ENCODE peak calls at places on chromosomes 12 and 14, in five cellular contexts. T, C, B, F and H are unnamed samples.

GRCh38 chr14:79333198-79333546 is 878.1 kb downstream of the DIO2 start:
- DNase-seq in B (no peak), F (no peak), T (no peak), C (no peak), H (no peak)

GRCh38 chr12:128813883-128814282 is 9.9 kb downstream of the SLC15A4 start:
- DNase-seq in B (no peak), C (no peak), T (no peak), F (no peak), H (no peak)

GRCh38 chr14:81400202-81400678 is at the start of gene STON2:
- DNase-seq in T (no peak), B (no peak), C (no peak), F (peak; percentile 36), H (no peak)

GRCh38 chr14:21204167-21205025 is 48.5 kb upstream of the OR5AU1 start:
- DNase-seq in B (no peak), T (no peak), C (no peak), F (no peak), H (no peak)

GRCh38 chr14:105858676-105859025 is 332.3 kb downstream of the TMEM121 start:
- DNase-seq in C (no peak), F (no peak), T (no peak), B (no peak), H (no peak)

GRCh38 chr12:131682511-131682895 is 28.4 kb upstream of the SFSWAP start:
- DNase-seq in F (no peak), T (no peak), B (peak; percentile 62), C (no peak), H (no peak)

GRCh38 chr12:57524814-57525614 is 2.4 kb downstream of the MBD6 start:
- DNase-seq in B (no peak), C (no peak), F (peak; percentile 44), T (no peak), H (no peak)

GRCh38 chr14:75561013-75561432 is 17.4 kb upstream of the FLVCR2 start:
- DNase-seq in F (peak; percentile 81), T (peak; percentile 67), B (peak; percentile 20), C (peak; percentile 79), H (peak; percentile 86)

GRCh38 chr12:76878045-76878898 is 547 bp downstream of the CSRP2 start:
- DNase-seq in B (no peak), C (no peak), T (peak; percentile 23), F (peak; percentile 34), H (peak; percentile 77)

GRCh38 chr12:113867258-113867657 is 98.9 kb downstream of the RBM19 start:
- DNase-seq in B (no peak), F (peak; percentile 61), T (peak; percentile 13), C (no peak), H (peak; percentile 60)

GRCh38 chr14:45185110-45185814 is 49.5 kb downstream of the FANCM start:
- DNase-seq in F (no peak), B (no peak), C (no peak), T (no peak), H (no peak)

GRCh38 chr12:123614531-123614930 is 12.6 kb downstream of the DDX55 start:
- DNase-seq in T (no peak), F (no peak), C (no peak), B (no peak), H (no peak)

GRCh38 chr14:20873370-20874177 is 17.6 kb upstream of the RNASE3 start:
- DNase-seq in T (peak; percentile 41), C (peak; percentile 87), B (peak; percentile 91), F (peak; percentile 47), H (peak; percentile 23)

GRCh38 chr12:62660763-62661162 is 194.1 kb downstream of the MON2 start:
- DNase-seq in B (no peak), C (no peak), F (no peak), T (no peak), H (no peak)

GRCh38 chr12:6235499-6235898 is 35.3 kb downstream of the CD9 start:
- DNase-seq in F (no peak), B (no peak), C (no peak), T (peak; percentile 74), H (no peak)

GRCh38 chr12:109776624-109777023 is 56.6 kb downstream of the TRPV4 start:
- DNase-seq in B (no peak), C (no peak), F (no peak), T (no peak), H (no peak)

GRCh38 chr12:89384050-89384749 is 31.9 kb upstream of the DUSP6 start:
- DNase-seq in B (peak; percentile 72), F (no peak), C (peak; percentile 15), T (peak; percentile 66), H (peak; percentile 32)

GRCh38 chr12:18595406-18595805 is 142.4 kb downstream of the PLCZ1 start:
- DNase-seq in B (no peak), F (no peak), T (no peak), C (peak; percentile 5), H (no peak)

GRCh38 chr14:61837336-61838229 is 75.4 kb downstream of the SNAPC1 start:
- DNase-seq in B (peak; percentile 52), F (peak; percentile 65), C (peak; percentile 39), T (peak; percentile 62), H (peak; percentile 65)

GRCh38 chr12:132557969-132558856 is 52.2 kb downstream of the LRCOL1 start:
- DNase-seq in B (peak; percentile 95), C (no peak), F (no peak), T (peak; percentile 30), H (no peak)

GRCh38 chr14:26702721-26703250 is 105.0 kb upstream of the NOVA1 start:
- DNase-seq in T (no peak), C (no peak), B (no peak), F (no peak), H (no peak)

GRCh38 chr12:113747048-113747447 is 219.1 kb downstream of the RBM19 start:
- DNase-seq in C (no peak), T (no peak), B (no peak), F (peak; percentile 86), H (no peak)

GRCh38 chr12:13900718-13901117 is 80.7 kb downstream of the GRIN2B start:
- DNase-seq in C (no peak), B (no peak), F (no peak), T (no peak), H (no peak)

GRCh38 chr14:74853581-74853980 is 22.4 kb downstream of the PROX2 start:
- DNase-seq in T (no peak), B (no peak), C (no peak), F (no peak), H (no peak)

DNA sequence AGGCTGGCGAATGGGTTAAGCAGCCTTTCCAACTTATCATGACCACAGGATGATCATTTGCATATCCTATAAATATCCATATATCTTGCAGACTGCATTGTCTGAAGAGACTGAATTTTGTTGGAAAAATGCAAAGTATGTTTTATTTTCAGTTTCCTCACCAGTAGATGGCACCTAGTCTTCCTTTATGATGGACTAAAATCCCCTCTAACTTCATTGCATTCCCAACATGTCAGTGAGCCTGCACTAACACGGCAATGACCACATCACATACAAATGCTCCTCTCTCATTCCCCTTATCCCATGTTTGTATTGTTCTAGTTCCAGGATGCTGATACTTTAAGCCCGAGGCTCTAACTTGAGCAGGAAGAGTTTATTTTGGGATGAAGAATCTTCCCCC is 24.7 kb upstream of the MYBPC1 start:
- DNase-seq in B (no peak), T (peak; percentile 81), F (no peak), C (no peak), H (peak; percentile 4)
- TF ChIP-seq CTCF in B (no peak), T (peak; percentile 84), F (peak; percentile 43), C (no peak), H (peak; percentile 47)

DNA sequence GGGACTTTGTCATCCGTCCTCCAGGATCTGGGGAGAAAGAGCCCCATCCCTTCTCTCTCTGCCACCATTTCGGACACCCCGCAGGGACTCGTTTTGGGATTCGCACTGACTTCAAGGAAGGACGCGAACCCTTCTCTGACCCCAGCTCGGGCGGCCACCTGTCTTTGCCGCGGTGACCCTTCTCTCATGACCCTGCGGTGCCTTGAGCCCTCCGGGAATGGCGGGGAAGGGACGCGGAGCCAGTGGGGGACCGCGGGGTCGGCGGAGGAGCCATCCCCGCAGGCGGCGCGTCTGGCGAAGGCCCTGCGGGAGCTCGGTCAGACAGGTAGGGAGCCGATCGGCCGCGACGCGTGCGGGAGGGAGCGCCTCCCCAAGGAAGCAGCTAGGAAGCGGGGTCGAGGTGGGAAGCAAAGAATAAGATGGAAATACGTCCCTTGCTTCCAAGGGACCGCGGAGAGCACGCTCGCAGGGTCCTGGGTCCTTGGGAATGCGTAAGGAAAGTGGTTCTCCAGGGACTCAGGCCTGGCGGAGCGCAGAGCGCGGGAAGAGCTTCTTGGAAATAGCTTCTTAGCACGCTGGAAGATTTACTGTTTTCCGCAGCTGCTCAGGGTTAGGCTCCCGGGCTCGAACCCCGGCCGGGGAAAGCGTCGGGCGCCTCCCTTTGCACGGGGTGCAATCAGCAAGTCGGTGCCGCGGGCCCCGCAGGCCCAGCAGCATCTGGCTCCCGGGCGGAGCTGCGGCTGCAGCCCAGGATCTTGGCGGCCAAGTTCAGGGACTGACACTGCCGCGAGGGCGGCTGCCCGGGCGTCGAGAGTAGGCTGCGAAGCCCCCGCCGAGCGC is 457 bp downstream of the SOCS2 start:
- DNase-seq in F (peak; percentile 23), B (no peak), T (no peak), C (no peak), H (peak; percentile 32)
- TF ChIP-seq GABPA in F (no peak), B (no peak), T (no peak), C (no peak), H (no peak)

DNA sequence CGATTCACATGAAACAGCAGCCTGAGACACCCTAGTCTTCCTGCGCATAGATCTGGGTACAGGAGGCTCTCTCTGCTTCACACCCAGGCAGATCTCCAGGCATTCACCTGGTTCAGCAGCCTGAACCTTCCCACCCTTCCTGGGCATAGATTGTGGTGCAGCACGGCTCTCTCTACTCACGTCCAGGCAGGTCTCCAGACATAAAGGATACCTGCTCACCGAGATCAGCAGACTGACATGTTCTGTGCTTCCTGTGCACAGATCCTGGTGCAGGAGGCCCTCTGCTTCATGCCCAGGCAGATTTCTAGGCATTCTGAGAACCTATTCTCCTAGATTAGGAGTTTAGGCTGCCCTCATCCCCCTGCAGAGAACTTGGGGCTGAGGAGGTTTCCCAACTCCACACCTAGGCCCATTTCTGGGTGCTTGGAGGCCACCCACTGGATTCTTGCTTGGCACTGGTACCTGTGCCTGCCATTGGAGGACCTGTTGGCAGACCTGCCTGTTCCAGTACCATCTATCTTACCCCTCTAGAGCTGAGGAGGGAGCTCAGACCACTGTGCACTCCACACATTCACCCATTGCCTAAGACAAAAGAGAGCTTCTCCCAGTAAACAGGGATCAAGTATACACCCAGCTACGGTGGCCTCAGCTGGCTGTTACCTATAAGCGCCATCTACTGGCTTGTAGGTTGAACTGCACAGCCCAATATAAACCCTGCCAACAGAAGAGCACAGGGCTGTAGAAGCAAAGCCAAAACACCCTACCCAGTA is 28.0 kb upstream of the GARIN6 start:
- DNase-seq in C (no peak), F (peak; percentile 10), T (peak; percentile 14), B (peak; percentile 30), H (peak; percentile 22)
- TF ChIP-seq CTCF in C (peak; percentile 85), F (peak; percentile 47), T (peak; percentile 68), B (peak; percentile 68), H (peak; percentile 65)

DNA sequence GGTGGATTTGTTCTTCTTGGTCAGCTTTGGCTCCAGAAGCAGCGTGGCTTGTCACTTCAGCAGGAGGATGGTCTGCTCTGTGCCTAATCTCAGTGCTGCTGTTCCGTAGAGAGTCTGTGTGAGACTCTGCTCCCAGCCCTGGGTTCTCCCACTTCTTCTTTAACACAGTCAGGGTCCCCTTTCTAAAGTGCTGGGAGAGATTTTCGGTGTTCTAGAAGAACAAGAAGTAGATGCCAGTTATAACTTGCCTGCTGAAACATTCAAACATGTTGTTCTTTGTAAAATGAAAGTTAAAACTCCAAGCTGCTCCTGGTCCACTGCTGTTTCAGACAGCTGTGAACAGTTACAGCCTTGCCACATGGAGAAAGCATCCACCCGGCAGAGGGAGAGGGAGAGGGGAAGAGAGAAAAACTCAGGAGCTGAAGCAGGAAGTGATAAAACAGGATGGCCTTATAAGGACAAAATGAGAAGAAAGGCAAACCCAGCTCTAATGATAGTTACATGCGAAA is 55.2 kb upstream of the CERS5 start:
- DNase-seq in F (peak; percentile 55), C (no peak), T (no peak), B (peak; percentile 63), H (peak; percentile 73)
- TF ChIP-seq GABPA in F (no peak), C (no peak), T (no peak), B (no peak), H (no peak)